ENCODE peak calls at places on chromosomes 7 and 10, in four cellular contexts. One of them, this sample, is unnamed. For H3K9me3, the result is how much of the 10 kb centered on the place peaks cover.

GRCh38 chr10:79147796-79148451 is 79.2 kb downstream of the ZMIZ1 start:
- DNase-seq in K562: no peak
- DNase-seq in HCT116: no peak
- DNase-seq in HepG2: no peak
- DNase-seq in this sample: no peak

GRCh38 chr7:5477723-5478531 is 54.3 kb upstream of the TNRC18 start:
- DNase-seq in K562: peak
- DNase-seq in HCT116: no peak
- DNase-seq in HepG2: no peak
- DNase-seq in this sample: no peak

GRCh38 chr7:27186450-27187157 is 1.6 kb upstream of the HOXA11 start:
- DNase-seq in K562: no peak
- DNase-seq in HCT116: no peak
- DNase-seq in HepG2: no peak
- DNase-seq in this sample: no peak

GRCh38 chr10:101749511-101750016 is 26.4 kb downstream of the FGF8 start:
- DNase-seq in HepG2: no peak
- DNase-seq in K562: peak
- DNase-seq in HCT116: no peak
- DNase-seq in this sample: no peak

GRCh38 chr10:75505840-75506506 is 74.5 kb downstream of the LRMDA start:
- DNase-seq in HepG2: no peak
- DNase-seq in HCT116: no peak
- DNase-seq in K562: no peak
- DNase-seq in this sample: no peak

GRCh38 chr10:112783653-112784426 is 166.2 kb upstream of the TCF7L2 start:
- DNase-seq in K562: no peak
- DNase-seq in HepG2: no peak
- DNase-seq in HCT116: no peak
- DNase-seq in this sample: no peak

GRCh38 chr7:30224511-30225031 is 59.8 kb upstream of the ZNRF2 start:
- DNase-seq in HCT116: no peak
- DNase-seq in K562: no peak
- DNase-seq in HepG2: no peak
- DNase-seq in this sample: no peak

GRCh38 chr10:86520871-86521619 is 547 bp downstream of the WAPL start:
- DNase-seq in HCT116: peak
- DNase-seq in K562: peak
- DNase-seq in HepG2: peak
- DNase-seq in this sample: no peak

GRCh38 chr7:30988346-30989005 is 24.7 kb downstream of the GHRHR start:
- DNase-seq in HepG2: no peak
- DNase-seq in HCT116: no peak
- DNase-seq in K562: no peak
- DNase-seq in this sample: no peak

GRCh38 chr10:97648557-97649404 is 8.3 kb downstream of the PI4K2A start:
- DNase-seq in HCT116: peak
- DNase-seq in HepG2: peak
- DNase-seq in K562: peak
- DNase-seq in this sample: peak

GRCh38 chr10:29839826-29840515 is 205.2 kb upstream of the SVIL start:
- DNase-seq in HepG2: no peak
- DNase-seq in HCT116: no peak
- DNase-seq in K562: no peak
- DNase-seq in this sample: no peak

GRCh38 chr10:29843143-29843542 is 208.4 kb upstream of the SVIL start:
- DNase-seq in K562: no peak
- DNase-seq in HepG2: no peak
- DNase-seq in HCT116: no peak
- DNase-seq in this sample: no peak

GRCh38 chr10:29845166-29845565 is 210.4 kb upstream of the SVIL start:
- DNase-seq in HepG2: no peak
- DNase-seq in K562: no peak
- DNase-seq in HCT116: no peak
- DNase-seq in this sample: no peak

GRCh38 chr10:29840516-29841276 is 205.9 kb upstream of the SVIL start:
- DNase-seq in HCT116: no peak
- DNase-seq in HepG2: no peak
- DNase-seq in K562: no peak
- DNase-seq in this sample: no peak

GRCh38 chr10:29841724-29842649 is 207.2 kb upstream of the SVIL start:
- DNase-seq in HepG2: peak
- DNase-seq in HCT116: no peak
- DNase-seq in K562: no peak
- DNase-seq in this sample: no peak
- TF ChIP-seq TCF7L2 in HepG2: no peak
- TF ChIP-seq TCF7L2 in HCT116: no peak
- TF ChIP-seq TCF7L2 in K562: no peak
- TF ChIP-seq TCF7L2 in this sample: no peak

DNA sequence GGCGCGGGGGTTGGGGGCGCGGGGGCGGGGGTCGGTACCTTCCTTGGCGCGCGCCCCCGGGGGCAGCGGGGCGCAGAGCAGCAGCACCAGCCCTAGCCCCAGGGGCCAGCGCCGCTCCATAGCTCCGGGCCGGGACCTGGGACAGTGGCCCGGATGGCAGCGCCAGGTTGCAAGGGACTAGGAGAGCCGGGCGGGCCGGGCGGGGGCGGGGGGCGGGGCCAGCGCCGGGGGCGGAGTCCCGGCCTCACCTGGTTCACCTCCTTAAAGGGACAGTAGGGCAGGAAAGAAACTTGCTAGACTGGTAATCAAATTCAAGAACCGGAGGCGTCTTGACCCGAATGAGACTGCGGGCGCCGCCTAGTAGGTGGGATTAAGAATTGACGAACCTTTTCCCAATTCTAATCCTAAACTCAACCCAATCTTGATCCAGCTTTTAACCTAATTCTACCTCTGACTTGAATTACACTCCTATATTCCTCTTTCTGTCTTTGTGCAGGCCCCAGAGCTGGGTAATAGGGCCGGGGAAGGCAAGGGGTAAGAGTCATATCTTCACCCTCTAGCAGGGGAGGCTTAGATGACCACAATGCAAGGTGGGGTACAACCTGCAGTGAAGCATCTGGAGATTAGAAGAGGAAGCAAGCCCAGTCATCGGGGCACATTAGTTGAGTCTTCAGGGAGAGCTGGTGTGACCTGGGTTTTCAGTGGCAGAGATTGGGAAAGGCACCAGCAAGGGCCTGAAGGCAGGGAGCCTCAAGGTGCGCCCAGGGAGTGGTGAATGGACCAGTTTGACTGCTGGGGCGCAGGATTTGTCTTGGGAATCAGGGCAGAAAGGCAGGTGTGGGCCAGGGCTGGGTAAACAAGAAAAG is at the start of gene EPHA1:
- DNase-seq in HCT116: peak
- DNase-seq in HepG2: no peak
- DNase-seq in K562: peak
- DNase-seq in this sample: no peak
- H3K9me3 ChIP-seq in HCT116: under half
- H3K9me3 ChIP-seq in HepG2: under half
- H3K9me3 ChIP-seq in K562: under half
- H3K9me3 ChIP-seq in this sample: under half

GRCh38 chr10:10814103-10814502 is 203.6 kb upstream of the CELF2 start:
- DNase-seq in HepG2: no peak
- DNase-seq in K562: no peak
- DNase-seq in HCT116: no peak
- DNase-seq in this sample: no peak
- TF ChIP-seq TCF7L2 in HepG2: no peak
- TF ChIP-seq TCF7L2 in K562: no peak
- TF ChIP-seq TCF7L2 in HCT116: no peak
- TF ChIP-seq TCF7L2 in this sample: no peak

GRCh38 chr7:111796671-111797070 is 234.4 kb upstream of the IMMP2L start:
- DNase-seq in HCT116: peak
- DNase-seq in HepG2: no peak
- DNase-seq in K562: peak
- DNase-seq in this sample: no peak
- H3K9me3 ChIP-seq in HCT116: under half
- H3K9me3 ChIP-seq in HepG2: under half
- H3K9me3 ChIP-seq in K562: under half
- H3K9me3 ChIP-seq in this sample: under half

DNA sequence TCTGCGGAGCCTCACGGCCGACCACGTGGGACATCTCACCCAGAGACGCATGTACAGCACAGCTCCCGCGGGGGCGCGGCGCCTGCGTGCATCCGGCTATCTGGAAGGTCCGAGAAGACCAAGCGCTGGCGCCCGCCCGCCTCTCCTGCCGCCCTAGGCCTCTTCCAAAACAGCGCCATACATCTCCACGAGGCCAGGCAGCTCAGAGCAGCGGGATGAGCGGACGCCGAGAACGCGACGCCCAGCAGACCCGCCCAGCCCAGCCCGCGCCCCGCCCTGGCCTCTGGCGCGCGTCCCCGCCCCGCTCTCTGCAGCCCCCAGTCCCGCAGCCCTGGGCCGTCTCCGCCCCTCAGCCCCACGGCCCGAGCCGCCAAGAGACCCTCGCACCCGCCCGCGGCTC is 20.3 kb upstream of the LANCL2 start:
- DNase-seq in HCT116: no peak
- DNase-seq in HepG2: no peak
- DNase-seq in K562: no peak
- DNase-seq in this sample: no peak
- TF ChIP-seq TCF7L2 in HCT116: no peak
- TF ChIP-seq TCF7L2 in HepG2: no peak
- TF ChIP-seq TCF7L2 in K562: no peak
- TF ChIP-seq TCF7L2 in this sample: no peak

This sample was measured in Panc1.